ENCODE peak calls at places on chromosomes 12 and 14, in seven cellular contexts. B is K562, Y is brain microvascular endothelial cell, H is sigmoid colon, I is psoas muscle, C is mesendoderm, V is AG04449. J is an unnamed sample.

GRCh38 chr12:120842595-120842994 is 61.6 kb downstream of the SPPL3 start:
- DNase-seq in B (no peak), V (no peak), I (no peak), Y (no peak), C (no peak), H (no peak), J (no peak)

GRCh38 chr12:8508912-8509841 is 4.1 kb upstream of the CLEC4D start:
- DNase-seq in C (peak; percentile 20), I (no peak), H (no peak), V (no peak), B (no peak), Y (no peak), J (no peak)

GRCh38 chr12:57372233-57372632 is 58.6 kb downstream of the R3HDM2 start:
- DNase-seq in H (no peak), I (no peak), C (no peak), B (no peak), V (peak; percentile 4), Y (peak; percentile 40), J (no peak)

GRCh38 chr12:93614917-93615596 is 42.6 kb downstream of the SOCS2 start:
- DNase-seq in H (no peak), Y (peak; percentile 88), B (no peak), C (peak; percentile 89), I (no peak), V (no peak), J (no peak)

GRCh38 chr12:46915082-46915481 is 89.3 kb upstream of the SLC38A4 start:
- DNase-seq in Y (peak; percentile 83), B (no peak), I (peak; percentile 90), V (peak; percentile 77), C (no peak), H (peak; percentile 69), J (no peak)

GRCh38 chr12:53978477-53979356 is 4.0 kb upstream of the HOTAIR start:
- DNase-seq in Y (no peak), C (no peak), V (no peak), I (peak; percentile 40), H (no peak), B (no peak), J (no peak)

GRCh38 chr12:52063986-52064649 is 5.7 kb upstream of the ATG101 start:
- DNase-seq in V (no peak), B (peak; percentile 53), C (no peak), Y (peak; percentile 92), I (peak; percentile 89), H (peak; percentile 90), J (no peak)

GRCh38 chr14:96639550-96639949 is 137.4 kb downstream of the PAPOLA start:
- DNase-seq in Y (no peak), V (no peak), C (no peak), H (no peak), B (no peak), I (no peak), J (no peak)

GRCh38 chr12:74317078-74317581 is 220.5 kb upstream of the ATXN7L3B start:
- DNase-seq in B (peak; percentile 55), V (no peak), H (no peak), C (peak; percentile 67), Y (peak; percentile 78), I (peak; percentile 36), J (peak; percentile 40)

GRCh38 chr12:82942963-82943362 is 256.3 kb downstream of the TMTC2 start:
- DNase-seq in V (no peak), C (peak; percentile 28), Y (no peak), H (no peak), B (no peak), I (no peak), J (no peak)

GRCh38 chr12:106321139-106321850 is 18.8 kb downstream of the TCP11L2 start:
- DNase-seq in H (no peak), I (no peak), V (no peak), B (no peak), Y (no peak), C (no peak), J (no peak)

GRCh38 chr12:92745874-92746553 is 43.2 kb downstream of the PLEKHG7 start:
- DNase-seq in H (peak; percentile 87), C (peak; percentile 33), V (peak; percentile 44), B (no peak), I (peak; percentile 92), Y (peak; percentile 94), J (no peak)

GRCh38 chr12:26233620-26234019 is 38.2 kb downstream of the SSPN start:
- DNase-seq in H (no peak), V (peak; percentile 7), I (no peak), C (no peak), B (no peak), Y (no peak), J (no peak)

GRCh38 chr14:104545151-104545931 is 34.2 kb upstream of the C14orf180 start:
- DNase-seq in I (peak; percentile 40), Y (no peak), V (no peak), B (no peak), H (peak; percentile 55), C (no peak), J (peak; percentile 47)

GRCh38 chr12:49059385-49060232 is 985 bp downstream of the KMT2D start:
- DNase-seq in H (no peak), C (peak; percentile 57), V (no peak), I (peak; percentile 74), B (peak; percentile 40), Y (peak; percentile 11), J (peak; percentile 88)

GRCh38 chr14:99131632-99132271 is 140.2 kb downstream of the BCL11B start:
- DNase-seq in H (peak; percentile 43), V (no peak), B (no peak), Y (no peak), I (no peak), C (no peak), J (no peak)

GRCh38 chr14:99524804-99525698 is 43.8 kb downstream of the CCNK start:
- DNase-seq in Y (peak; percentile 16), C (peak; percentile 72), B (peak; percentile 28), V (no peak), H (no peak), I (peak; percentile 45), J (peak; percentile 84)

GRCh38 chr12:116015525-116015924 is 262.0 kb downstream of the MED13L start:
- DNase-seq in I (no peak), V (peak; percentile 28), C (peak; percentile 33), Y (peak; percentile 25), H (no peak), B (peak; percentile 18), J (no peak)

GRCh38 chr12:39145175-39145999 is 240.0 kb upstream of the CPNE8 start:
- DNase-seq in B (no peak), I (peak; percentile 61), C (peak; percentile 61), V (no peak), Y (no peak), H (peak; percentile 76), J (peak; percentile 87)

DNA sequence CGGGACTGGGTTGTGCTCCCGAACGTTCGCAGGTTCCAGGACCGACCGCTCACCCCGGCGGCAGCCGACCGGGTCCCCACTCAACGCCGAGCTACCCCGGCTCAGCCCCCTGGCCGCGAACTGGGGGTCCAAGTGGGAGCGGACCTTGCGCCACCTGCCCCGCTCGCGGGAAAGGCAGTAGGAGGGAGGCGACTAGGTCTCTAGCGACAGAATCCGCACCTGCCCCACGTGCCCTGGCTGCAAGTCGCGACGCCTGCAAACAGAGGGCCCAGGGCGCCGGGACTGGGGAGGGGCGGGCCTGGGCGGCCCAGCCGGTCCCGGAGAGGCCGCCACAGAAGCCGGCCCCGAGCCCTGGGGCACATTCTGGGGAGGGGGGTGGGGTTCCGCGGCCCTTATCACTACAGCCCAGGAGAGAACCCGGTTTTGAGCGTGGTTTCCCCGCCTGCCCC is 239.2 kb upstream of the CPNE8 start:
- DNase-seq in V (no peak), C (no peak), Y (no peak), B (no peak), I (peak; percentile 40), H (peak; percentile 61), J (peak; percentile 43)
- H3K4me3 ChIP-seq in V (no peak overlapping the region), C (no peak overlapping the region), Y (no peak overlapping the region), B (no peak overlapping the region), I (no peak overlapping the region), H (peak overlapping the region; percentile 61), J (peak overlapping the region; percentile 70)

DNA sequence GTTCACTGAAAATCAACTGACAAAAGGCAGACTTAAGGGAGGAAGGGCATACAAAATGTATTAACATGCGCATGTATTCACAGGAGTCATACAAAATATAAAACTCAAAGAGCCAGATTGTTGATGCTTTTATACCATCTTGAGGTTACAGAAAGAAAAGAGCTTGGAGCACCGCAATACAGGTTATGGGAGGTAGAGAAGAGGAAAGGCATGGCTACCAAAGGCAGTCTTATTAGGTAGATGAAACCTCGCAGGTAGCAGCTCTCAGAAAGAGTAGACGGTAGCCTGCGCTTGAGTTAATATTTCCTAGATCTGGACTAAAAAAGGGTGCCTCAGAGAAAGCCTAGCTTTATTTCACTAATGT is 69.0 kb upstream of the DHRS4 start:
- DNase-seq in B (no peak), C (no peak), H (no peak), I (no peak), V (no peak), Y (no peak), J (no peak)
- H3K4me3 ChIP-seq in B (no peak overlapping the region), C (no peak overlapping the region), H (no peak overlapping the region), I (no peak overlapping the region), V (no peak overlapping the region), Y (no peak overlapping the region), J (no peak overlapping the region)

GRCh38 chr14:89563503-89563902 is 146.5 kb upstream of the FOXN3 start:
- DNase-seq in B (no peak), Y (no peak), C (no peak), I (no peak), H (no peak), V (no peak), J (no peak)

GRCh38 chr14:89564999-89565398 is 148.0 kb upstream of the FOXN3 start:
- DNase-seq in C (no peak), B (no peak), Y (no peak), I (no peak), H (no peak), V (no peak), J (no peak)

GRCh38 chr14:89566644-89567411 is 149.8 kb upstream of the FOXN3 start:
- DNase-seq in H (no peak), I (no peak), Y (no peak), C (no peak), B (no peak), V (no peak), J (no peak)

GRCh38 chr14:89564291-89564957 is 147.4 kb upstream of the FOXN3 start:
- DNase-seq in C (no peak), H (no peak), B (no peak), Y (no peak), I (no peak), V (no peak), J (no peak)

DNA sequence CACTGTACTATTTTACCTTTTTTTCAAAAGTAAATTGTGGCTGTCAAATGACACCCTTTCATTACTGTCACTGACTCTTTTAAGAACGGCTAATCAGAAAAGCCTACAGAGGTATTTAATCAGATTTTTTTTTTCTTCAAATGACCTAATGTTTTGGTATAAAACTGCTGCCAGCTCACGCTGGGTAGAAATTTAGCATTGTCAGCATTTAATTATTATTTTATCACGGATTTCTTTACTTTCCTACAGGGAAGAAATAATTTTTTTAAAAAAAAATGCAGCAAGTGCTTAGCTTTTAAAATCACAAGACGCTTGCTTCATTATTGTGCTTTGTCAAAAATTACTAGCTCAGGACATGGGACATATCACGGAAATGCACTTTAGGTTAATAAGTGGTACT is 149.1 kb upstream of the FOXN3 start:
- DNase-seq in C (no peak), Y (no peak), H (no peak), V (no peak), I (no peak), B (no peak), J (no peak)
- H3K4me3 ChIP-seq in C (no peak overlapping the region), Y (no peak overlapping the region), H (no peak overlapping the region), V (no peak overlapping the region), I (no peak overlapping the region), B (no peak overlapping the region), J (no peak overlapping the region)

DNA sequence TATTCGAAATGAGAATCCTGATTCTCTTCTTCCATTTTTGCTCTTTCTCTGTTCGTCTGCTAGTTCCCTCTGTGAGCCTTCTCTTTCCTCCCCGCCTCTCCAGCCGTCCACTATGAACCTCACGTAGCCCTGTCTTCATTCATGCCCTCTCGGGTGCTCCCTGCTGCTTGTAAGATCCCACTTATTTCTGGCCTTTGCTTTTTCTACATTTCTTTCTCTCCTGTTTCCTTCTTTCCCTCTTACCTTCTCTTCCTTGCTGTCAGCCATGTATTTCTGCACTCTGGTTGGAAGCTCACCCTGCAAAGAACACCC is 85.9 kb downstream of the SAMD4A start:
- DNase-seq in V (no peak), C (peak; percentile 42), I (no peak), B (no peak), Y (no peak), H (no peak), J (no peak)
- H3K4me3 ChIP-seq in V (peak overlapping the region; percentile 49), C (no peak overlapping the region), I (peak overlapping the region; percentile 51), B (no peak overlapping the region), Y (peak overlapping the region; percentile 43), H (peak overlapping the region; percentile 18), J (no peak overlapping the region)